ENCODE peak calls at places on chromosomes 13 and 19, in seven cellular contexts. C is uterus, K is tibial nerve, H is adrenal gland, I is AG04450, T is aorta, R is stomach. S is an unnamed sample.

GRCh38 chr19:13839938-13840750 is 36.8 kb upstream of the NANOS3 start:
- DNase-seq in C (no peak), K (peak), H (peak), I (no peak), T (peak), R (peak), S (no peak)

GRCh38 chr19:23281663-23282276 is 31.6 kb upstream of the ZNF724 start:
- DNase-seq in C (no peak), K (no peak), H (no peak), I (no peak), T (no peak), R (no peak), S (no peak)

GRCh38 chr13:55087085-55087484 is 2053.6 kb upstream of the PRR20A start:
- DNase-seq in C (no peak), K (no peak), H (no peak), I (no peak), T (no peak), R (no peak), S (no peak)

GRCh38 chr19:15181394-15181793 is 19.4 kb downstream of the NOTCH3 start:
- DNase-seq in C (no peak), K (no peak), H (no peak), I (no peak), T (peak), R (no peak), S (no peak)

GRCh38 chr19:4423727-4424126 is 21.3 kb downstream of the CHAF1A start:
- DNase-seq in C (no peak), K (no peak), H (no peak), I (no peak), T (no peak), R (no peak), S (no peak)

GRCh38 chr19:10158071-10158470 is 36.7 kb downstream of the DNMT1 start:
- DNase-seq in C (no peak), K (no peak), H (no peak), I (no peak), T (no peak), R (no peak), S (no peak)

GRCh38 chr13:41942462-41943094 is 18.3 kb downstream of the VWA8 start:
- DNase-seq in C (no peak), K (no peak), H (no peak), I (peak), T (no peak), R (no peak), S (no peak)

GRCh38 chr13:113803409-113804016 is 44.5 kb downstream of the TMEM255B start:
- DNase-seq in C (no peak), K (no peak), H (no peak), I (no peak), T (peak), R (no peak), S (no peak)

GRCh38 chr19:16067205-16067938 is 8.9 kb upstream of the TPM4 start:
- DNase-seq in C (peak), K (no peak), H (peak), I (peak), T (peak), R (peak), S (no peak)

GRCh38 chr13:91078093-91078679 is 269.3 kb upstream of the MIR17HG start:
- DNase-seq in C (no peak), K (no peak), H (no peak), I (no peak), T (no peak), R (no peak), S (no peak)

GRCh38 chr19:50548191-50549058 is 19.8 kb downstream of the LRRC4B start:
- DNase-seq in C (no peak), K (no peak), H (no peak), I (no peak), T (no peak), R (no peak), S (no peak)

GRCh38 chr13:75946746-75947397 is 310.7 kb downstream of the LMO7 start:
- DNase-seq in C (no peak), K (no peak), H (no peak), I (no peak), T (no peak), R (no peak), S (peak)

GRCh38 chr13:21445759-21446158 is 13.3 kb downstream of the ZDHHC20 start:
- DNase-seq in C (no peak), K (no peak), H (no peak), I (no peak), T (no peak), R (no peak), S (no peak)

GRCh38 chr13:113528798-113529180 is 38.3 kb upstream of the DCUN1D2 start:
- DNase-seq in C (no peak), K (no peak), H (peak), I (no peak), T (no peak), R (no peak), S (no peak)

GRCh38 chr19:13099073-13099999 is 3.3 kb downstream of the LYL1 start:
- DNase-seq in C (peak), K (peak), H (peak), I (no peak), T (peak), R (peak), S (peak)

GRCh38 chr19:12411893-12412292 is 10.8 kb upstream of the ZNF799 start:
- DNase-seq in C (no peak), K (no peak), H (no peak), I (no peak), T (no peak), R (no peak), S (no peak)

GRCh38 chr13:29803221-29803620 is 47.2 kb downstream of the UBL3 start:
- DNase-seq in C (no peak), K (no peak), H (no peak), I (no peak), T (no peak), R (no peak), S (no peak)

GRCh38 chr19:43618921-43619261 is 538 bp downstream of the ZNF428 start:
- DNase-seq in C (peak), K (no peak), H (peak), I (no peak), T (no peak), R (no peak), S (no peak)

GRCh38 chr13:50907781-50908180 is 1.8 kb upstream of the RNASEH2B start:
- DNase-seq in C (no peak), K (no peak), H (no peak), I (no peak), T (no peak), R (no peak), S (no peak)

GRCh38 chr13:70523622-70524021 is 415.4 kb upstream of the KLHL1 start:
- DNase-seq in C (no peak), K (peak), H (no peak), I (no peak), T (no peak), R (no peak), S (no peak)

GRCh38 chr19:17806945-17807344 is 12.0 kb downstream of the B3GNT3 start:
- DNase-seq in C (no peak), K (no peak), H (no peak), I (no peak), T (no peak), R (no peak), S (no peak)

GRCh38 chr13:40190656-40191100 is 475.8 kb downstream of the FOXO1 start:
- DNase-seq in C (peak), K (peak), H (peak), I (no peak), T (peak), R (peak), S (no peak)
- H3K27ac ChIP-seq in C (peak), K (peak), H (no peak), I (no peak), T (peak), R (peak), S (peak)

GRCh38 chr13:77031869-77032268 is 4.9 kb upstream of the FBXL3 start:
- DNase-seq in C (no peak), K (no peak), H (no peak), I (no peak), T (no peak), R (no peak), S (no peak)

GRCh38 chr13:77026783-77027621 is at the start of gene FBXL3:
- DNase-seq in C (peak), K (peak), H (peak), I (peak), T (peak), R (peak), S (peak)

GRCh38 chr13:77029436-77029835 is 2.5 kb upstream of the FBXL3 start:
- DNase-seq in C (no peak), K (no peak), H (no peak), I (no peak), T (no peak), R (no peak), S (no peak)

GRCh38 chr13:77026255-77026782 is 640 bp downstream of the FBXL3 start:
- DNase-seq in C (peak), K (peak), H (peak), I (no peak), T (peak), R (peak), S (peak)

GRCh38 chr13:77028202-77028601 is 1.2 kb upstream of the FBXL3 start:
- DNase-seq in C (peak), K (no peak), H (no peak), I (no peak), T (peak), R (no peak), S (peak)
- H3K27ac ChIP-seq in C (peak), K (peak), H (no peak), I (no peak), T (no peak), R (peak), S (peak)

GRCh38 chr13:33206425-33206824 is 79.1 kb downstream of the STARD13 start:
- DNase-seq in C (no peak), K (no peak), H (no peak), I (no peak), T (no peak), R (no peak), S (no peak)

GRCh38 chr13:33206945-33207615 is 78.5 kb downstream of the STARD13 start:
- DNase-seq in C (no peak), K (no peak), H (no peak), I (no peak), T (no peak), R (no peak), S (no peak)

GRCh38 chr13:33205804-33206221 is 79.7 kb downstream of the STARD13 start:
- DNase-seq in C (no peak), K (no peak), H (peak), I (no peak), T (no peak), R (no peak), S (no peak)

GRCh38 chr13:33204130-33204927 is 81.2 kb downstream of the STARD13 start:
- DNase-seq in C (peak), K (peak), H (peak), I (no peak), T (peak), R (peak), S (peak)

DNA sequence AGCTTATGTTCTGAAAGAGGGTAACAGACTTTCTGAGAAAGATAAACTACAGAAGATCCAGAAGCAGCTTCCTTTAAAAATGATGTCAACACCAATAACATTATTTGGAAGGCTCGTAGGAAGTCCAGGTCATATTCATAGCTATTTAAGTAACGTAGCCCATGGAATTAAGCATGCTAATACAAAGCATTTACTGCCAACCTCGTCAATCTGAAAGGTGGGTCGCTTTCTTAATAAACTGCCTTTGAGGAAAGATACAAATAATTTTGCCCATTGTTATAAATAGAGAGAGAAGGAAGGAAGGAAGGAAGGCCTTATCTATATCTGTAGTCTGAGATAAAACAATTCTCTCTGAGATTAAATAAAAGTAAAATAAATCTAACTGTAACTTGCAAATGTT is 80.3 kb downstream of the STARD13 start:
- DNase-seq in C (no peak), K (no peak), H (no peak), I (no peak), T (no peak), R (no peak), S (no peak)
- H3K27ac ChIP-seq in C (peak), K (peak), H (peak), I (peak), T (peak), R (peak), S (peak)

GRCh38 chr13:110311721-110312668 is 4.9 kb downstream of the COL4A2 start:
- DNase-seq in C (peak), K (no peak), H (no peak), I (no peak), T (no peak), R (no peak), S (no peak)

GRCh38 chr13:110317093-110317492 is 10.0 kb downstream of the COL4A2 start:
- DNase-seq in C (no peak), K (no peak), H (no peak), I (no peak), T (no peak), R (no peak), S (no peak)

GRCh38 chr13:110316196-110316595 is 9.1 kb downstream of the COL4A2 start:
- DNase-seq in C (no peak), K (no peak), H (no peak), I (no peak), T (no peak), R (no peak), S (no peak)

GRCh38 chr13:110312669-110313031 is 5.6 kb downstream of the COL4A2 start:
- DNase-seq in C (peak), K (no peak), H (no peak), I (no peak), T (no peak), R (no peak), S (no peak)

DNA sequence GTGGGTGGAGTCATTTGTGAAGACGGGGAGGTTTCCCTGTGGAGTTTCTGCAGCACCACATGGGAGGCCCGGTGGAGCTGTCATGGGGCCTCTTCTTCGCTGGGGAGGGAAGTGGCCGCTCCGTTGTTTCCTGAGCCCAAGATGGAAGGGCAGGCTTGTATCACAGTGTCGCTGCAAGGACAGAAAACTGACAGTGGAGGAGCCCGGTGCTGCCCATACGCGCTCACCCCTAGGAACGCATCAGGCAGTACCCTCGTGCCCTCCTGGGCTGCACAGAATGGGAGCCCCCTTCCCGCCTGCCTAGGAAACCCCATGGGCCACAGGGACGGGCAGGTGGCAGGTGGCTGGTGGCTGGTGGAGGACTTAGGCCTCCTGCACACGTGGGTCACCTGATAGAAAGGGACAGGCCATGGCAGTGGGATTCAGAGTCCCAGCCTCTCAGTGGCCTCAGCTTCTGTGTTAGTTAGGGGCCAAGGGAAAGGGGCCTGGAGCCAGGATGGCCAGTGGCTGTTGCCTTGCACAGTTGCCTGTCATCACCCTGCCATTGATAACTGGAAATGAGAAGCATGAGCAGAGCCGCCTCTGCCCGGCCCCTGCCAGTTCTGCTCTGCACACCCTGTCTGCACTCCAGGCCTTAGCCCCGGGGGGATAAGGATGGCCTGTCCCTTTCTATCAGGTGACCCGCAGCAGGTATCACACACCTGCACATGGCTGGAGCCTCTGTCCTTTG is 7.6 kb downstream of the COL4A2 start:
- DNase-seq in C (no peak), K (no peak), H (no peak), I (no peak), T (no peak), R (no peak), S (no peak)
- H3K27ac ChIP-seq in C (peak), K (peak), H (no peak), I (no peak), T (no peak), R (peak), S (peak)

DNA sequence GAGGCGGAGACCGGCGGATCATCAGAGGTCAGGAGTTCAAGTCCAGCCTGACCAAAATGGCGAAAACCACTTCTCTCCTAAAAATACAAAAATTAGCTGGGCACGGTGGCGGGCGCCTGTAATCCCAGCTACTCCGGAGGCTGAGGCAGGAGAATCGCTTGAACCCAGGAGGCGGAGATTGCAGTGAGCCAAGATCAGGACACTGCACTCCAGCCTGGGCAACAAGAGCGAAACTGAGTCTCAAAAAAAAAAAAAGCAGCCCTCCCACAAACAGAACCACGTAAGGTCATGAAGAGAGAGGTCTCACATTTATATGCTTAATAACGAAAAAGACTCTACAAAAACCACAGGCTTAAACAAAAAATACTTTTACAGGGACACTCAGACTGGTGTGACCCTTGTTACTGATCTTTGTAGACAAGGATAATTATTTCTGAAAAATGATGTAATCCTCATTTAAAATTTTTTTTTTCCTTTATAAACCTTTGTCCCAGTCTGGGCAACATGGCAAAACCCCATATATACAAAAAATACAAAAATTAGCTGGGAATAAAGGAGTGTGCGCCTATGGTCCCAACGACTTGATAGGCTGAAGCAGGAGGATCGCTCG is 909 bp upstream of the ZNF77 start:
- DNase-seq in C (no peak), K (no peak), H (no peak), I (no peak), T (no peak), R (no peak), S (no peak)
- H3K27ac ChIP-seq in C (peak), K (peak), H (peak), I (peak), T (no peak), R (peak), S (peak)

GRCh38 chr13:43676320-43676719 is 110.5 kb downstream of the ENOX1 start:
- DNase-seq in C (no peak), K (no peak), H (no peak), I (no peak), T (no peak), R (no peak), S (no peak)
- H3K27ac ChIP-seq in C (no peak), K (no peak), H (no peak), I (no peak), T (no peak), R (no peak), S (no peak)

DNA sequence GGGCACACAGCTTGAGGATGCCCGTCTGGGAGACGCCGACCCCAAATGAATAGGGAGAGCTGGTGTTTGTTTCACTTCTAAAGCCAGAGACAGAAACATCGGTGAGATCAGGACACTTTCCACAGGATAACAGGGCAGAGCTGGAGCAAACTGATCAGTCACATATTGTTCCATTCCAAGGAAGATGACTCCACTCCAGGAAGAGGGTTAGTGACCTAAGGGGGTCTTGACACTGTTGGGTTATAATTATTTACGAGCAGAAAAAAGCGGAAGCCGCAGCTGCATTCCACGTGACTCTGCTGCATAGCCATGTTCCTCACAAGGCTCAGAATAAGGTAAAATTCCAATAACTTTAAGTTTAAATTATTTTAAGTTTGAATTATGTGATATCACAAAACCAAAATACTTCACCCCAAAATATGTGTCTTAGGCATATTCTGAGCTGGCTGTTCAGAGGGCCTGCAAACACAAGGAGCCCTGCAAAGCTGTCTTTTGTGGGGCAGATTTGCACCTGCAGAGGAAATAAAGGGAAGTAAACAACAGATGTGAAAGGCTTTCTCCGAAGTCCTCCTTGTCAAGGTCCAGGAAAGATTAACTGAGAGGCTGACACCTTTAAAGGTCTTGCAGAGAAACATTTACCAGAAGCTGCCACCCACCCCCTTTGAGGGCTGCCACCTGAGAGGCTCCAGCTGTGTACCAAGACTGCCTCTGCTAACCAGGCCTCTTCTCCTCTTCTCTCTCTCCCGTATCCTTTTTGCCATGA is 819.2 kb downstream of the UQCRFS1 start:
- DNase-seq in C (no peak), K (no peak), H (peak), I (no peak), T (no peak), R (no peak), S (no peak)
- H3K27ac ChIP-seq in C (peak), K (no peak), H (no peak), I (no peak), T (no peak), R (no peak), S (no peak)

DNA sequence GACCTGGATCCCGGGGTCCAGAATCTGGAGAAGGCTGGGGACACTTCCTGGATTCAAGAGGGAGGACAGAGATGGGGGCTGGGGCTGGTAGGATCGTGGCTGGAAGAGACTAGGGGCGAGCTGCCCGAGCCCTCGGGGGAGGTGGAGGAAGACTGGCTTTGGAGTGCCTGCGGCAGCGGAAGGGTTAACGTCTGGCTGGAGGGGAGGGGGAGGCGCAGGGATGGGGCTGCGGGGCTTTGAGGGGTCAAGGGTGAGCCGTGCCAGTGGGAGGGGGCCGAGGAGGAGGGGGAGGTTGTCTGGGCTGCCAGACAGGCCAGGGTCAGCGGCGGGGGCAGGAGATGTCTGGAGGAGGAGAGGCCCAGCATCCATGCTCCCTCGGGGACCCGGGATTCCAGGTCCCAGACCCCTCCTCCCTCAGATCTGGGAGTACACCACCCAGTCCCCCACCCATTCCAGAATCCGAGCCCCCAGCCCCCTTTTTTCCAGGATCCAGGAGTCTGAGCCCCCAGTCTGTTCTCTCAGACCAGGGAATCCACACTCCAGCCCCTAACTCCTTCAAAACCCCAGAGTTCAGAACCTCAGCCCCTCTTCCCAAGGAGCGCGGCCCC is 3.3 kb upstream of the SPACA6 start:
- DNase-seq in C (peak), K (peak), H (peak), I (no peak), T (peak), R (no peak), S (no peak)
- H3K27ac ChIP-seq in C (peak), K (peak), H (peak), I (peak), T (peak), R (peak), S (peak)

GRCh38 chr19:40342644-40343311 is 5.4 kb downstream of the C19orf47 start:
- DNase-seq in C (no peak), K (no peak), H (no peak), I (no peak), T (no peak), R (no peak), S (no peak)
- H3K27ac ChIP-seq in C (no peak), K (no peak), H (peak), I (no peak), T (peak), R (no peak), S (peak)

S was measured in gastrocnemius medialis.